ENCODE peak calls at places on chromosomes 1 and 21, in five cellular contexts. T, Y, D, Q and G are unnamed samples. For H3K9me3, the result is how much of the 10 kb centered on the place peaks cover.

GRCh38 chr1:247273013-247273412 is 17.1 kb downstream of the VN1R5 start:
- DNase-seq in T (no peak), D (no peak), Q (no peak), Y (no peak), G (no peak)

GRCh38 chr1:41900611-41901444 is 17.9 kb downstream of the HIVEP3 start:
- DNase-seq in Q (no peak), T (no peak), D (peak), Y (no peak), G (no peak)

GRCh38 chr1:151574575-151575529 is 34.7 kb downstream of the TUFT1 start:
- DNase-seq in Q (peak), T (no peak), D (peak), Y (no peak), G (no peak)

GRCh38 chr1:235397733-235398132 is 30.5 kb downstream of the TBCE start:
- DNase-seq in D (no peak), Y (no peak), T (no peak), Q (no peak), G (no peak)

GRCh38 chr1:103109291-103109920 is 1.1 kb upstream of the COL11A1 start:
- DNase-seq in D (no peak), Q (no peak), T (no peak), Y (no peak), G (no peak)

GRCh38 chr1:170840371-170840770 is 95.0 kb upstream of the MROH9 start:
- DNase-seq in Q (no peak), Y (no peak), T (no peak), D (no peak), G (no peak)

GRCh38 chr1:175555266-175555665 is 188.1 kb downstream of the TNR start:
- DNase-seq in Y (no peak), T (no peak), Q (no peak), D (no peak), G (no peak)

GRCh38 chr1:235952950-235953615 is 86.4 kb upstream of the LYST start:
- DNase-seq in T (no peak), Y (no peak), D (no peak), Q (no peak), G (no peak)

GRCh38 chr1:234649432-234650081 is 39.6 kb upstream of the IRF2BP2 start:
- DNase-seq in Q (no peak), Y (no peak), D (peak), T (no peak), G (no peak)

GRCh38 chr1:232923739-232924386 is 26.5 kb upstream of the NTPCR start:
- DNase-seq in Q (no peak), Y (no peak), T (no peak), D (no peak), G (no peak)

GRCh38 chr1:56145524-56145923 is 433.8 kb downstream of the PLPP3 start:
- DNase-seq in Y (no peak), D (no peak), T (no peak), Q (no peak), G (no peak)

GRCh38 chr1:68970571-68970970 is 473.7 kb upstream of the DEPDC1 start:
- DNase-seq in D (no peak), T (no peak), Q (no peak), Y (no peak), G (no peak)

GRCh38 chr1:187638733-187639132 is 810.0 kb downstream of the PLA2G4A start:
- DNase-seq in D (no peak), Q (no peak), Y (no peak), T (no peak), G (no peak)

GRCh38 chr1:187631984-187632383 is 803.2 kb downstream of the PLA2G4A start:
- DNase-seq in Q (no peak), T (no peak), Y (no peak), D (no peak), G (no peak)

GRCh38 chr1:187631381-187631675 is 802.6 kb downstream of the PLA2G4A start:
- DNase-seq in D (no peak), Y (no peak), T (no peak), Q (no peak), G (no peak)

GRCh38 chr1:187630653-187631380 is 802.1 kb downstream of the PLA2G4A start:
- DNase-seq in D (no peak), T (no peak), Y (no peak), Q (no peak), G (no peak)

DNA sequence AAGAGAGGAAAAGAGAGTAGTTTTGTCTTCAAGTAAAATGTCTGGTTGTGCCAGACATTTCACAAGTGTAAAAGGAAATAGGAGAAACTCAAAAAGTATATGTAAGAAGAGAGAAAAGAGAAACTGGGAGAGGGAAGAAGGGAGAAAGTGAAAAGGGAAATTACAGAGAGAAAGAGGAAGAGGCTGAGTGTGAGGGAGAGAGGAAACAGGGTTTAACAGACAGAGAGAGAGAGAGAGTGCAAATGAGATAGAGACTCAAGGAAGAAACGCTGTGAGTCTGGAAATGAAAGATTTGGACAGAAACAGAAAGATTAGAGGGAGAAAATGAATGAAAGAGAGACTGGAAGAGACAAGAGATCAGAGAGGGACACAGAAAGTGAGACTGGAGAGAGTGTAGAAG is 806.2 kb downstream of the PLA2G4A start:
- DNase-seq in Y (no peak), Q (no peak), D (no peak), T (no peak), G (no peak)
- H3K9me3 ChIP-seq in Y (under half), Q (under half), D (under half), T (under half), G (under half)

GRCh38 chr1:221991221-221991620 is 249.3 kb upstream of the DUSP10 start:
- DNase-seq in Q (no peak), Y (no peak), D (no peak), T (no peak), G (no peak)
- H3K9me3 ChIP-seq in Q (under half), Y (under half), D (under half), T (under half), G (under half)

GRCh38 chr21:23245231-23245630 is 2247.0 kb downstream of the NCAM2 start:
- DNase-seq in Q (no peak), D (no peak), Y (no peak), T (no peak), G (no peak)
- H3K9me3 ChIP-seq in Q (under half), D (under half), Y (under half), T (under half), G (under half)

GRCh38 chr21:21297211-21297610 is 299.0 kb downstream of the NCAM2 start:
- DNase-seq in T (no peak), Q (no peak), Y (no peak), D (no peak), G (no peak)

GRCh38 chr21:21295303-21295702 is 297.1 kb downstream of the NCAM2 start:
- DNase-seq in T (no peak), Y (no peak), Q (no peak), D (no peak), G (no peak)

DNA sequence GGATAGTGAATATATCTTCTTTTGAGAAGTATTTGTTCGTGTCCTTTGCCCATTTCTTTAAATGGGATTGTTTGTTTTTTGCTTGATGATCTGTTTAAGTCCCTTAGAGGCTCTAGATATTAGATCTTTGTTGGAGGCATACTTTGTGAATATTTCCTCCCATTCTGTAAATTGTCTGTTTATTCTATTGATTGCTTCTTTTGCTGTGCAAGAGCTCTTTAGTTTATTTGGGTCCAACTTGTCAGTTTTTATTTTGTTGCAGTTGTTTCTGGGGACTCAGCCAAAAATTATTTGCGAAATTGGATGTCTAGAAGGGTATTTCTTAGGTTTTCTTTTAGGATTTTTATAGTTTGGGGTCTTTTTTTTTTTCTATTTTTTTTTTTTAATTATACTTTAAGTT is 302.8 kb downstream of the NCAM2 start:
- DNase-seq in Y (no peak), Q (no peak), D (no peak), T (no peak), G (no peak)
- H3K9me3 ChIP-seq in Y (under half), Q (under half), D (under half), T (under half), G (under half)